ENCODE peak calls at places on chromosomes 1 and 21, in six cellular contexts. B is cortex of kidney, V is H7, W is small intestine, J is KBM-7, U is amniotic stem cell. C is an unnamed sample.

GRCh38 chr1:172928412-172928811 is 122.3 kb downstream of the TNFSF18 start:
- DNase-seq in J (no peak), V (no peak), B (no peak), W (no peak), U (no peak), C (no peak)

GRCh38 chr1:220772846-220773245 is 13.9 kb upstream of the MTARC1 start:
- DNase-seq in W (no peak), V (no peak), U (no peak), B (no peak), J (no peak), C (no peak)

GRCh38 chr1:11682799-11683198 is 1.9 kb upstream of the MAD2L2 start:
- DNase-seq in B (no peak), U (no peak), V (no peak), J (no peak), W (no peak), C (no peak)

GRCh38 chr1:184052194-184052559 is 647 bp downstream of the TSEN15 start:
- DNase-seq in V (no peak), W (no peak), U (no peak), J (no peak), B (no peak), C (no peak)

GRCh38 chr1:2124446-2125198 is 70.0 kb downstream of the FAAP20 start:
- DNase-seq in J (no peak), W (no peak), V (no peak), B (no peak), U (no peak), C (no peak)

GRCh38 chr1:186059311-186059710 is 315.7 kb downstream of the TPR start:
- DNase-seq in J (no peak), B (no peak), V (no peak), W (no peak), U (no peak), C (no peak)

GRCh38 chr1:2326524-2326923 is 64.8 kb downstream of the MORN1 start:
- DNase-seq in W (no peak), J (no peak), U (no peak), B (no peak), V (no peak), C (no peak)

GRCh38 chr1:19922015-19922688 is 1.3 kb downstream of the PLA2G2E start:
- DNase-seq in U (no peak), B (no peak), V (peak), W (no peak), J (no peak), C (no peak)

GRCh38 chr1:180732866-180733265 is 101.0 kb downstream of the XPR1 start:
- DNase-seq in W (no peak), U (no peak), V (no peak), J (no peak), B (no peak), C (no peak)

GRCh38 chr1:26283871-26284596 is 4.1 kb downstream of the SH3BGRL3 start:
- DNase-seq in W (no peak), U (no peak), B (no peak), V (no peak), J (no peak), C (no peak)

GRCh38 chr1:242787968-242788367 is 263.5 kb upstream of the PLD5 start:
- DNase-seq in U (no peak), J (no peak), B (no peak), V (no peak), W (no peak), C (no peak)

GRCh38 chr1:109142248-109142647 is 28.3 kb downstream of the ELAPOR1 start:
- DNase-seq in B (no peak), V (no peak), J (no peak), W (no peak), U (no peak), C (no peak)

GRCh38 chr1:78038071-78038470 is 7.7 kb upstream of the GIPC2 start:
- DNase-seq in V (no peak), W (no peak), U (no peak), B (no peak), J (no peak), C (no peak)

GRCh38 chr1:147168626-147169058 is 3.6 kb downstream of the PRKAB2 start:
- DNase-seq in V (no peak), B (no peak), J (no peak), U (no peak), W (peak), C (no peak)

GRCh38 chr21:15301736-15302135 is 236.9 kb upstream of the NRIP1 start:
- DNase-seq in B (no peak), W (no peak), J (no peak), U (no peak), V (no peak), C (no peak)

GRCh38 chr21:42465008-42465878 is 30.8 kb downstream of the RSPH1 start:
- DNase-seq in J (peak), V (no peak), U (no peak), B (no peak), W (peak), C (no peak)

GRCh38 chr1:39704757-39705156 is 13.5 kb upstream of the HPCAL4 start:
- DNase-seq in B (no peak), J (no peak), U (no peak), V (no peak), W (no peak), C (no peak)

GRCh38 chr1:231241751-231242150 is 739 bp downstream of the GNPAT start:
- DNase-seq in J (peak), U (no peak), V (peak), W (peak), B (no peak), C (no peak)

GRCh38 chr1:164558461-164559341 is at the start of gene PBX1:
- DNase-seq in V (peak), B (no peak), U (peak), W (peak), J (peak), C (peak)

GRCh38 chr1:41515131-41515678 is 30.7 kb upstream of the EDN2 start:
- DNase-seq in B (no peak), J (no peak), U (no peak), W (peak), V (peak), C (no peak)

GRCh38 chr1:221840511-221841243 is 98.8 kb upstream of the DUSP10 start:
- DNase-seq in U (no peak), W (no peak), V (no peak), B (no peak), J (no peak), C (no peak)

GRCh38 chr1:101288491-101288944 is 51.7 kb downstream of the S1PR1 start:
- DNase-seq in V (peak), U (peak), B (no peak), J (peak), W (peak), C (peak)

GRCh38 chr1:157312270-157312812 is 174.1 kb upstream of the ETV3 start:
- DNase-seq in W (peak), J (no peak), V (no peak), U (no peak), B (no peak), C (no peak)

GRCh38 chr1:37859507-37860345 is at the start of gene MTF1:
- DNase-seq in J (peak), V (peak), U (peak), B (no peak), W (peak), C (peak)

GRCh38 chr1:230611128-230611914 is 31.0 kb upstream of the COG2 start:
- DNase-seq in W (no peak), B (no peak), J (no peak), V (no peak), U (no peak), C (no peak)

GRCh38 chr1:188669715-188670114 is 1807.9 kb downstream of the BRINP3 start:
- DNase-seq in U (no peak), V (no peak), J (no peak), B (no peak), W (no peak), C (no peak)